ENCODE peak calls at places on chromosome 1, in ten cellular contexts. M is esophagus squamous epithelium, Q is right cardiac atrium, J is tibial nerve, I is neural progenitor cell, H is endothelial cell of umbilical vein, Z is K562, E is PC-3, S is stomach, P is testis. C is an unnamed sample.

GRCh38 chr1:245060684-245061374 is 94.0 kb upstream of the KIF26B start:
- DNase-seq in I (no peak), Q (no peak), P (no peak), M (no peak), Z (no peak), E (no peak), H (peak; percentile 79), S (peak; percentile 40), J (no peak), C (no peak)

GRCh38 chr1:21313146-21313885 is 23.1 kb upstream of the ECE1 start:
- DNase-seq in H (peak; percentile 56), P (no peak), I (no peak), Z (no peak), M (no peak), Q (peak; percentile 78), J (no peak), E (no peak), S (no peak), C (no peak)

GRCh38 chr1:28091043-28091781 is 2.8 kb upstream of the EYA3 start:
- DNase-seq in E (peak; percentile 89), S (peak; percentile 86), H (peak; percentile 81), J (peak; percentile 85), Z (peak; percentile 62), I (peak; percentile 67), P (peak; percentile 86), Q (peak; percentile 66), M (no peak), C (peak; percentile 71)

GRCh38 chr1:39646232-39647081 is 7.0 kb upstream of the HEYL start:
- DNase-seq in E (no peak), J (peak; percentile 68), Q (peak; percentile 93), M (no peak), S (no peak), P (peak; percentile 91), I (peak; percentile 71), H (no peak), Z (peak; percentile 62), C (peak; percentile 77)

GRCh38 chr1:54813479-54814147 is 12.5 kb upstream of the TTC22 start:
- DNase-seq in P (no peak), H (no peak), J (no peak), I (peak; percentile 28), E (no peak), Z (no peak), M (no peak), Q (no peak), S (peak; percentile 17), C (no peak)

GRCh38 chr1:222242492-222242891 is 305.4 kb downstream of the HHIPL2 start:
- DNase-seq in I (no peak), Q (no peak), Z (no peak), H (no peak), S (no peak), P (no peak), M (no peak), E (no peak), J (no peak), C (no peak)

GRCh38 chr1:90393025-90393424 is 324.1 kb downstream of the BARHL2 start:
- DNase-seq in I (no peak), P (no peak), S (no peak), J (no peak), E (peak; percentile 47), M (no peak), H (no peak), Z (no peak), Q (no peak), C (no peak)

GRCh38 chr1:231702804-231703203 is 76.2 kb downstream of the DISC1 start:
- DNase-seq in M (no peak), H (no peak), P (no peak), J (no peak), Z (no peak), E (peak; percentile 48), Q (no peak), S (no peak), I (no peak), C (no peak)

GRCh38 chr1:192553741-192554140 is 21.8 kb upstream of the RGS1 start:
- DNase-seq in J (no peak), Z (no peak), E (no peak), P (no peak), I (no peak), S (no peak), M (no peak), H (no peak), Q (no peak), C (no peak)

GRCh38 chr1:161531986-161532875 is 7.9 kb downstream of the HSPA6 start:
- DNase-seq in J (no peak), H (no peak), Z (peak; percentile 28), P (no peak), Q (no peak), M (no peak), S (no peak), E (no peak), I (peak; percentile 59), C (no peak)

GRCh38 chr1:19345391-19345790 is 33.3 kb downstream of the SLC66A1 start:
- DNase-seq in J (no peak), S (no peak), I (no peak), Q (no peak), H (no peak), M (no peak), P (no peak), E (no peak), Z (no peak), C (no peak)

GRCh38 chr1:71667224-71667623 is 586.4 kb upstream of the ZRANB2 start:
- DNase-seq in I (no peak), M (no peak), E (peak; percentile 28), Q (no peak), J (peak; percentile 24), Z (no peak), P (no peak), H (no peak), S (no peak), C (no peak)

GRCh38 chr1:209387271-209387968 is 196.1 kb upstream of the CAMK1G start:
- DNase-seq in J (no peak), P (no peak), I (no peak), E (peak; percentile 95), Q (no peak), M (no peak), S (no peak), Z (no peak), H (no peak), C (no peak)

GRCh38 chr1:22522221-22522743 is 41.0 kb upstream of the EPHA8 start:
- DNase-seq in Z (no peak), M (no peak), Q (no peak), J (no peak), I (no peak), E (no peak), S (no peak), P (no peak), H (no peak), C (no peak)

GRCh38 chr1:158952416-158952815 is 21.1 kb downstream of the PYHIN1 start:
- DNase-seq in P (no peak), J (no peak), H (no peak), Z (no peak), M (no peak), I (no peak), E (no peak), S (no peak), Q (no peak), C (no peak)

GRCh38 chr1:214895226-214895625 is 187.3 kb upstream of the KCNK2 start:
- DNase-seq in M (no peak), Z (no peak), J (no peak), I (peak; percentile 49), P (no peak), H (no peak), S (no peak), E (no peak), Q (no peak), C (no peak)

GRCh38 chr1:67850611-67851075 is 17.4 kb upstream of the GNG12 start:
- DNase-seq in P (peak; percentile 71), H (peak; percentile 97), M (no peak), E (peak; percentile 98), Q (peak; percentile 86), S (peak; percentile 88), I (no peak), Z (no peak), J (peak; percentile 85), C (peak; percentile 90)

GRCh38 chr1:17009706-17010105 is 2.0 kb downstream of the ATP13A2 start:
- DNase-seq in Q (peak; percentile 49), M (no peak), H (no peak), Z (no peak), P (no peak), S (no peak), J (no peak), E (peak; percentile 22), I (no peak), C (no peak)
- H3K4me3 ChIP-seq in Q (no peak overlapping the region), M (no peak overlapping the region), H (no peak overlapping the region), Z (no peak overlapping the region), P (no peak overlapping the region), S (no peak overlapping the region), J (no peak overlapping the region), E (no peak overlapping the region), I (no peak overlapping the region), C (no peak overlapping the region)

DNA sequence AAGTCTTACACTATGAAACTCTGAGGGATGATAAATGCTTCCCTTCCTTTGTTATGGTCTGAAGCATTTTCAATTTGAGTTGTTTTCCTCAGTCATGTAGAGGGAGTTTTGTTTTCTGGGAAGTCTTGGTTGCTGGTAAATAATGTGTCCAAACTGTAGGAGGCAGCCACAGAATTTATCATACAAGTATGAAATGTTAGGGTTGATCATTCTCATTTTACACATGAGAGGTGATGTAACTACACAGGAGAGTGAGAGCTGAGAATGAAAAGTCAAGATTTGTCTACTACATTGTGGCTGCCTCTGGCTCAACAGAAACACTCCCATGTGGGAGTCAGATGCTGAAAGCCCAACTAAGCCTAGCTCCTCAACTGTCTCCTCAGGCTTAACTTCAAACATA is 182.5 kb upstream of the SGIP1 start:
- DNase-seq in P (no peak), H (peak; percentile 68), Z (no peak), S (no peak), J (no peak), Q (no peak), M (no peak), I (no peak), E (no peak), C (no peak)
- H3K4me1 ChIP-seq in P (peaks cover 6% of the 10 kb centered on the region), H (peaks cover 100% of the 10 kb centered on the region), Z (no peaks in the 10 kb centered on the region), S (peaks cover 61% of the 10 kb centered on the region), J (peaks cover 28% of the 10 kb centered on the region), Q (peaks cover 13% of the 10 kb centered on the region), M (peaks cover 57% of the 10 kb centered on the region), I (peaks cover 54% of the 10 kb centered on the region), E (peaks cover 23% of the 10 kb centered on the region), C (peaks cover 72% of the 10 kb centered on the region)

DNA sequence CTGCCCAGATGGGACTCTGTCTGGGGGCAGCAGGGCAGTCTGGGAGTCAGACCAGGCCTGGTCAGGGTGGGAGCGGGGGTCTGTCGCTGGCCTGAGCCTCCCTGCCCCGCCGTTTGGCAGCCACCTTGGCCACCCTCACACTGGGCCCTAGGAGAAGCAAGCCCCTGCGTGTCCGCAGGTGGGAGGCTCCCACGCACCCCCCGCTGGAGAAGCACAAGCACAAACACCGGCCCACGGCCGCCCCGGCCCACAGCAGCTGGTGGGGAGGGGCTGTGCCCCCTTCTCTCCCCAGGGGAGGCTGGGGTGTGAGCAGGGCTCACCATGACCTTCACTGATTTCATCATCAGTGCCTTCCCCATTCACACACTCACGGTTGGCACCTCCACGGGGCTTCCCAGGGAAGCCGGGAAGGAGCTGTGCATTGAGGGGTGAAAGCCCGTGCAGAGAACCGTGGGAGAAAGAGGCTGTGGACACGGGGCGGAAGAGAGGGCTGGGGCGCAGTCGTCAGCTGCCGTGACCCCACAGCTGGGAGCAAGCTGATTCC is 7.9 kb downstream of the AGRN start:
- DNase-seq in M (no peak), J (no peak), Z (no peak), Q (no peak), P (no peak), E (no peak), S (no peak), I (no peak), H (no peak), C (no peak)
- H3K27me3 ChIP-seq in M (no peaks in the 10 kb centered on the region), J (peaks cover 10% of the 10 kb centered on the region), Z (no peaks in the 10 kb centered on the region), Q (no peaks in the 10 kb centered on the region), P (no peaks in the 10 kb centered on the region), E (no peaks in the 10 kb centered on the region), S (peaks cover 6% of the 10 kb centered on the region), I (no peaks in the 10 kb centered on the region), H (no peaks in the 10 kb centered on the region), C (no peaks in the 10 kb centered on the region)

GRCh38 chr1:41341756-41342562 is 19.3 kb upstream of the FOXO6 start:
- DNase-seq in Q (no peak), E (peak; percentile 32), P (no peak), Z (no peak), J (no peak), S (peak; percentile 67), I (peak; percentile 42), H (peak; percentile 77), M (no peak), C (no peak)
- H3K4me3 ChIP-seq in Q (no peak overlapping the region), E (peak overlapping the region; percentile 9), P (no peak overlapping the region), Z (no peak overlapping the region), J (no peak overlapping the region), S (no peak overlapping the region), I (no peak overlapping the region), H (no peak overlapping the region), M (peak overlapping the region; percentile 14), C (no peak overlapping the region)